ENCODE peak calls at places on chromosome 6, in nine cellular contexts. V, C, U, P, O, H, E, Q and G are unnamed samples.

GRCh38 chr6:73766040-73766439 is 70.0 kb downstream of the CD109 start:
- ATAC-seq in H (no peak), Q (no peak), O (no peak), E (no peak), C (no peak), V (no peak), U (no peak), P (no peak), G (no peak)

GRCh38 chr6:105745464-105746129 is 340.5 kb upstream of the PRDM1 start:
- ATAC-seq in E (no peak), H (no peak), C (no peak), V (no peak), Q (no peak), P (no peak), O (no peak), U (no peak), G (peak; percentile 66)

GRCh38 chr6:165987483-165988305 is 180.0 kb downstream of the TBXT start:
- ATAC-seq in P (no peak), U (peak; percentile 42), H (no peak), V (peak; percentile 89), E (no peak), Q (peak; percentile 96), C (peak; percentile 78), O (peak; percentile 83), G (no peak)

GRCh38 chr6:76885861-76886301 is 577.4 kb downstream of the HTR1B start:
- ATAC-seq in E (no peak), U (no peak), P (no peak), Q (no peak), C (peak; percentile 85), V (no peak), H (no peak), O (peak; percentile 84), G (no peak)

GRCh38 chr6:27582928-27583725 is 110.2 kb upstream of the ZNF184 start:
- ATAC-seq in C (peak; percentile 63), E (no peak), U (no peak), Q (no peak), H (peak; percentile 50), V (no peak), O (no peak), P (peak; percentile 47), G (no peak)

GRCh38 chr6:8180327-8181161 is 78.2 kb upstream of the EEF1E1 start:
- ATAC-seq in E (no peak), O (peak; percentile 34), C (peak; percentile 90), V (no peak), Q (no peak), U (peak; percentile 25), H (no peak), P (no peak), G (no peak)

GRCh38 chr6:18276610-18277009 is 12.3 kb upstream of the DEK start:
- ATAC-seq in V (no peak), C (no peak), H (no peak), O (no peak), P (no peak), Q (no peak), U (no peak), E (no peak), G (no peak)

GRCh38 chr6:118630067-118630466 is 21.3 kb downstream of the CEP85L start:
- ATAC-seq in C (no peak), P (no peak), Q (no peak), U (no peak), V (no peak), O (no peak), E (no peak), H (no peak), G (no peak)

GRCh38 chr6:160791459-160791858 is 89.4 kb downstream of the PLG start:
- ATAC-seq in O (no peak), U (no peak), P (no peak), Q (no peak), C (peak; percentile 57), E (no peak), V (no peak), H (peak; percentile 57), G (peak; percentile 41)

GRCh38 chr6:138979365-138979764 is 8.7 kb downstream of the REPS1 start:
- ATAC-seq in U (no peak), H (no peak), O (no peak), E (no peak), Q (no peak), P (no peak), V (no peak), C (peak; percentile 29), G (no peak)

GRCh38 chr6:140566706-140567330 is 1192.4 kb upstream of the CITED2 start:
- ATAC-seq in C (peak; percentile 70), U (no peak), V (peak; percentile 77), O (peak; percentile 69), Q (peak; percentile 90), H (no peak), P (no peak), E (no peak), G (no peak)

GRCh38 chr6:34246563-34247391 is 2.0 kb downstream of the SMIM29 start:
- ATAC-seq in V (no peak), U (no peak), Q (no peak), O (no peak), P (peak; percentile 5), H (peak; percentile 20), E (no peak), C (no peak), G (no peak)

GRCh38 chr6:16473908-16474791 is 235.8 kb downstream of the GMPR start:
- ATAC-seq in P (no peak), H (peak; percentile 30), V (no peak), E (peak; percentile 27), O (no peak), Q (no peak), C (no peak), U (no peak), G (peak; percentile 3)

GRCh38 chr6:110485461-110485860 is 9.0 kb upstream of the SLC22A16 start:
- ATAC-seq in E (no peak), H (no peak), Q (no peak), V (no peak), C (no peak), O (no peak), P (no peak), U (peak; percentile 29), G (no peak)